ENCODE peak calls at places on chromosome 6, in six cellular contexts. F is neural progenitor cell, Q is MM.1S, L is SK-N-SH, G is HCT116, J is PC-3. V is an unnamed sample.

GRCh38 chr6:7479801-7480266 is 61.6 kb upstream of the DSP start:
- DNase-seq in F (no peak), Q (no peak), L (no peak), G (peak), J (peak), V (peak)

GRCh38 chr6:81816387-81816786 is 63.9 kb upstream of the TENT5A start:
- DNase-seq in F (no peak), Q (no peak), L (no peak), G (no peak), J (no peak), V (no peak)

GRCh38 chr6:26197736-26198625 is 110.8 kb downstream of the HFE start:
- DNase-seq in F (peak), Q (peak), L (no peak), G (peak), J (peak), V (peak)

GRCh38 chr6:105191351-105191750 is 11.5 kb upstream of the POPDC3 start:
- DNase-seq in F (no peak), Q (no peak), L (no peak), G (no peak), J (no peak), V (peak)

GRCh38 chr6:28981391-28981832 is 23.7 kb downstream of the ZNF311 start:
- DNase-seq in F (peak), Q (peak), L (peak), G (peak), J (peak), V (peak)

GRCh38 chr6:75528423-75528822 is 34.8 kb upstream of the FILIP1 start:
- DNase-seq in F (no peak), Q (no peak), L (no peak), G (no peak), J (no peak), V (peak)

GRCh38 chr6:87697581-87698552 is 4.2 kb downstream of the AKIRIN2 start:
- DNase-seq in F (peak), Q (no peak), L (peak), G (no peak), J (no peak), V (peak)

GRCh38 chr6:84026721-84027164 is 6.8 kb upstream of the MRAP2 start:
- DNase-seq in F (no peak), Q (no peak), L (no peak), G (no peak), J (no peak), V (peak)

GRCh38 chr6:56909115-56909907 is 45.6 kb upstream of the BEND6 start:
- DNase-seq in F (no peak), Q (no peak), L (no peak), G (no peak), J (peak), V (peak)

GRCh38 chr6:114564302-114564933 is 221.6 kb upstream of the HS3ST5 start:
- DNase-seq in F (no peak), Q (no peak), L (no peak), G (no peak), J (no peak), V (no peak)

GRCh38 chr6:23454090-23454998 is 671.7 kb upstream of the NRSN1 start:
- DNase-seq in F (peak), Q (no peak), L (no peak), G (no peak), J (peak), V (peak)

GRCh38 chr6:87213364-87213763 is 58.0 kb downstream of the ZNF292 start:
- DNase-seq in F (no peak), Q (no peak), L (no peak), G (peak), J (peak), V (no peak)

GRCh38 chr6:34414999-34415858 is 10.6 kb downstream of the RPS10 start:
- DNase-seq in F (no peak), Q (peak), L (peak), G (peak), J (peak), V (peak)

GRCh38 chr6:133432021-133432989 is 191.1 kb downstream of the EYA4 start:
- DNase-seq in F (peak), Q (no peak), L (no peak), G (no peak), J (no peak), V (no peak)

GRCh38 chr6:168133707-168134398 is 54.8 kb upstream of the FRMD1 start:
- DNase-seq in F (no peak), Q (no peak), L (no peak), G (no peak), J (no peak), V (peak)

GRCh38 chr6:155487362-155488130 is 31.9 kb upstream of the NOX3 start:
- DNase-seq in F (no peak), Q (no peak), L (no peak), G (no peak), J (no peak), V (no peak)

GRCh38 chr6:31446481-31446880 is 43.1 kb downstream of the MICA start:
- DNase-seq in F (no peak), Q (no peak), L (no peak), G (no peak), J (no peak), V (peak)

GRCh38 chr6:169689247-169689646 is 12.6 kb downstream of the WDR27 start:
- DNase-seq in F (no peak), Q (no peak), L (no peak), G (no peak), J (peak), V (peak)

GRCh38 chr6:114158838-114159694 is 183.8 kb downstream of the HS3ST5 start:
- DNase-seq in F (no peak), Q (no peak), L (no peak), G (no peak), J (no peak), V (no peak)

GRCh38 chr6:34531580-34532201 is 24.4 kb downstream of the SPDEF start:
- DNase-seq in F (peak), Q (no peak), L (no peak), G (peak), J (no peak), V (no peak)

GRCh38 chr6:142478117-142478516 is 176.3 kb downstream of the ADGRG6 start:
- DNase-seq in F (no peak), Q (peak), L (no peak), G (peak), J (peak), V (peak)

GRCh38 chr6:148998704-148999103 is 251.9 kb downstream of the UST start:
- DNase-seq in F (no peak), Q (no peak), L (no peak), G (no peak), J (no peak), V (peak)

GRCh38 chr6:28884423-28885148 is 39.2 kb downstream of the TRIM27 start:
- DNase-seq in F (no peak), Q (peak), L (peak), G (no peak), J (no peak), V (no peak)

GRCh38 chr6:15338462-15338861 is 92.6 kb downstream of the JARID2 start:
- DNase-seq in F (no peak), Q (no peak), L (no peak), G (no peak), J (no peak), V (no peak)

GRCh38 chr6:70310063-70310694 is 7.3 kb upstream of the COL9A1 start:
- DNase-seq in F (peak), Q (peak), L (peak), G (peak), J (peak), V (peak)
- TF ChIP-seq EZH2phosphoT487 in F (no peak), Q (no peak), L (no peak), G (no peak), J (no peak), V (no peak)

DNA sequence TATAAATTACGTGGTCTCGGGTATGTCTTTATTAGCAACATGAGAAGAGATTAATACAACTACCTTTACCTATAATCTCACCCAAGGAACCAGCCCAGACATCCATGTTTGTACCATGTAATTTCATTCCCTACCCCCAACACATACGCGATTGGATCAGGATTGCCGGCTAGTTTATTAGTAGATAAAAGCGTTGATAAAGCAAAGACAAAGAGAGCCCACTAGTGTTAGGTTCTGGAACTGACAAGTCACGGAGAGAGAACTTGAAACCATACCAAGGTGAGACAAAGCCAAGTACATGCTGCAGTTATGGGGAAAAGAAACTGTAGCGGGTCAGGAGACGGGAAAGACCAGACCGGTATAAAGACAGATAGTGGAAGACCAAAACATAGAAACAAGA is 37.4 kb upstream of the FAM135A start:
- DNase-seq in F (peak), Q (no peak), L (no peak), G (peak), J (no peak), V (peak)
- H2AFZ ChIP-seq in F (peak), Q (no peak), L (no peak), G (peak), J (no peak), V (no peak)

GRCh38 chr6:77366798-77367197 is 96.5 kb downstream of the HTR1B start:
- DNase-seq in F (no peak), Q (no peak), L (no peak), G (no peak), J (no peak), V (no peak)

GRCh38 chr6:77373955-77374354 is 89.3 kb downstream of the HTR1B start:
- DNase-seq in F (no peak), Q (peak), L (no peak), G (no peak), J (no peak), V (no peak)

DNA sequence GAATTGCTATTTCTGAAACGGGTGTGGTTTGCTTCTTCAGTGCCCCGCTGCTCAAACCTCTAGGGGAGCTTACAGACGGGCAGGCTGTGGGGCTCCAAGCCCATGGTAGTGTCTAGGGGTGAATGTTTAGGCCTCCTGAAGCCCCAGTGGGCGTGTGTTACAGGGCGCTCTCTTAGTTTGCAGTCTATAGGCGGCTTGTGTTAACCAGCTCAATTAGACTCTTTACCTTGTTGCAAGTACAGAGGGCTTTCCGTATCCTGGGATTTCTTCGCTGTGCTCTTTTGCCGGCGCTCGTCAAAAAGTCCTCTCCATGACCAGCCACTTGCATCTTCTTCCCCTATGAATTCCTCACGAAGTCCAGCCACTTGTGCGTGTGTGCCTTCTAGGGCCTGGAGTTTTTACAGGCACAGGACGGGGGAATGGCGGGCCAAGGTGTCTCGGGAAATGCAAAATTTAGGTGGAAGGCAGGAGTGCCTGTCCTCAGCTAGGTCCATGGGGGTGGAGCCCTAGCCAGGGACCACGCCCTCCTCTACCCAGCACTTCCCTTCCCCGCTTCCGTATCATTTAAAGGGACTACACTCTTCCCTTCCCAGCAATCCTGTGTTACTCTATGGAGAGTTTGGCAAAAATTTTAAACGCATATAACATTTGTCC is 94.5 kb downstream of the HTR1B start:
- DNase-seq in F (peak), Q (peak), L (no peak), G (peak), J (no peak), V (peak)
- H3K9ac ChIP-seq in F (no peak), Q (peak), L (peak), G (peak), J (no peak), V (peak)

GRCh38 chr6:45420083-45420908 is 42.6 kb upstream of the SUPT3H start:
- DNase-seq in F (peak), Q (peak), L (peak), G (no peak), J (peak), V (peak)
- TF ChIP-seq EZH2phosphoT487 in F (peak), Q (no peak), L (no peak), G (no peak), J (no peak), V (no peak)

DNA sequence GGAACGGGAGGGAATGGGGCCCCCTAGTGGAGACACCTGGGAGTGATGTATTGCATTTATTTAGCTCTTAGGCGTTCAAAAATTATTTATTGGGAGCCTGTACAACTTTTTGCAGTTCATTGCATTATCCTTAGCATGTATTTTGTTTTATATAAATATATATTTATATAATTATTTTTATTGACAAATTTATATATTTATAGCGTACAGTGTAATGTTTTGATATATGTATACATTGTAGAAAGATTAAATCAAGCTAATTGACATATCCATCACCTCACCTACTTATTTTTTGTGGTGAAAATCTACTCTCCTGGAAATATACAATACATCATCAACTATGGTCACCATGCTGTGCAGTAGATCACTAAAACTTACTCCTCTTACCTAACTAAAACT is 975 bp downstream of the SIRT5 start:
- DNase-seq in F (no peak), Q (peak), L (no peak), G (no peak), J (no peak), V (no peak)
- H2AFZ ChIP-seq in F (no peak), Q (peak), L (no peak), G (no peak), J (peak), V (peak)

GRCh38 chr6:151071295-151071694 is 168.5 kb upstream of the AKAP12 start:
- DNase-seq in F (no peak), Q (no peak), L (no peak), G (no peak), J (peak), V (peak)
- H3K9ac ChIP-seq in F (no peak), Q (no peak), L (peak), G (peak), J (peak), V (peak)

GRCh38 chr6:150681992-150682391 is 82.3 kb downstream of the PLEKHG1 start:
- DNase-seq in F (no peak), Q (no peak), L (no peak), G (no peak), J (no peak), V (no peak)
- TF ChIP-seq EZH2phosphoT487 in F (no peak), Q (no peak), L (no peak), G (no peak), J (no peak), V (no peak)

GRCh38 chr6:143936347-143936746 is 71.7 kb downstream of the PLAGL1 start:
- DNase-seq in F (no peak), Q (no peak), L (no peak), G (no peak), J (no peak), V (no peak)

GRCh38 chr6:143941852-143942627 is 66.0 kb downstream of the PLAGL1 start:
- DNase-seq in F (peak), Q (peak), L (peak), G (peak), J (peak), V (peak)

GRCh38 chr6:143936986-143937765 is 70.9 kb downstream of the PLAGL1 start:
- DNase-seq in F (no peak), Q (no peak), L (no peak), G (no peak), J (no peak), V (no peak)

GRCh38 chr6:143940011-143940597 is 68.0 kb downstream of the PLAGL1 start:
- DNase-seq in F (peak), Q (peak), L (peak), G (peak), J (peak), V (peak)

GRCh38 chr6:143939364-143939763 is 68.7 kb downstream of the PLAGL1 start:
- DNase-seq in F (peak), Q (no peak), L (no peak), G (no peak), J (no peak), V (no peak)
- H2AFZ ChIP-seq in F (peak), Q (no peak), L (no peak), G (no peak), J (no peak), V (no peak)

GRCh38 chr6:117908246-117909107 is 1.4 kb downstream of the SLC35F1 start:
- DNase-seq in F (peak), Q (no peak), L (no peak), G (no peak), J (no peak), V (peak)
- H3K9ac ChIP-seq in F (no peak), Q (no peak), L (no peak), G (no peak), J (no peak), V (no peak)

GRCh38 chr6:154341876-154342275 is 14.7 kb downstream of the IPCEF1 start:
- DNase-seq in F (no peak), Q (no peak), L (no peak), G (no peak), J (no peak), V (no peak)
- TF ChIP-seq EZH2phosphoT487 in F (no peak), Q (no peak), L (no peak), G (no peak), J (no peak), V (no peak)